ENCODE peak calls at places on chromosomes 12 and 14, in six cellular contexts. M is HCEC 1CT, K is H4, A is PC-3, W is upper lobe of right lung, E is amniotic stem cell. F is an unnamed sample.
A peak's percentile ranks its signal among the peaks of the same experiment; 100 is the strongest.

GRCh38 chr12:49276304-49277290 is 11.7 kb downstream of the TUBA1C start:
- DNase-seq in M (no peak), K (no peak), A (no peak), W (peak; percentile 52), E (no peak), F (no peak)

GRCh38 chr12:70661762-70662161 is 24.5 kb upstream of the PTPRB start:
- DNase-seq in M (peak; percentile 78), K (no peak), A (peak; percentile 43), W (no peak), E (peak; percentile 72), F (peak; percentile 59)

GRCh38 chr14:92224348-92224954 is 98.5 kb upstream of the SLC24A4 start:
- DNase-seq in M (peak; percentile 58), K (peak; percentile 39), A (peak; percentile 51), W (no peak), E (no peak), F (no peak)

GRCh38 chr12:69341328-69341727 is 6.9 kb upstream of the LYZ start:
- DNase-seq in M (no peak), K (no peak), A (no peak), W (no peak), E (no peak), F (no peak)

GRCh38 chr12:117441751-117442150 is 80.3 kb upstream of the NOS1 start:
- DNase-seq in M (no peak), K (peak; percentile 21), A (peak; percentile 76), W (no peak), E (no peak), F (peak; percentile 97)

GRCh38 chr14:30005114-30005698 is 77.6 kb upstream of the PRKD1 start:
- DNase-seq in M (peak; percentile 78), K (peak; percentile 60), A (peak; percentile 60), W (no peak), E (no peak), F (peak; percentile 9)

GRCh38 chr12:99455350-99456037 is 192.1 kb upstream of the GARIN6 start:
- DNase-seq in M (no peak), K (peak; percentile 95), A (peak; percentile 88), W (no peak), E (peak; percentile 86), F (peak; percentile 26)

GRCh38 chr12:39813776-39814175 is 194.2 kb upstream of the ABCD2 start:
- DNase-seq in M (no peak), K (no peak), A (no peak), W (no peak), E (no peak), F (no peak)

GRCh38 chr14:92470215-92470614 is 43.4 kb upstream of the RIN3 start:
- DNase-seq in M (peak; percentile 81), K (peak; percentile 55), A (peak; percentile 79), W (no peak), E (peak; percentile 33), F (no peak)

GRCh38 chr12:7042847-7043246 is 17.7 kb upstream of the C1S start:
- DNase-seq in M (peak; percentile 53), K (peak; percentile 66), A (peak; percentile 39), W (no peak), E (no peak), F (no peak)

F was measured in SJCRH30.